ENCODE peak calls at places on chromosomes 11 and 22, in five cellular contexts. V is keratinocyte, D is HCT116, G is pancreas, N is aorta. M is an unnamed sample.

GRCh38 chr11:43984519-43985385 is 42.3 kb downstream of the C11orf96 start:
- DNase-seq in G (peak; percentile 66), V (no peak), D (no peak), N (no peak), M (no peak)

GRCh38 chr11:132402056-132402684 is 1031.8 kb downstream of the NTM start:
- DNase-seq in G (no peak), D (no peak), N (no peak), V (no peak), M (no peak)

GRCh38 chr11:8694137-8694536 is 11.5 kb downstream of the RPL27A start:
- DNase-seq in N (no peak), V (no peak), G (no peak), D (no peak), M (no peak)

GRCh38 chr11:123473941-123474668 is 44.0 kb downstream of the GRAMD1B start:
- DNase-seq in G (no peak), N (no peak), V (no peak), D (no peak), M (peak; percentile 46)

GRCh38 chr11:121780971-121781370 is 328.2 kb upstream of the SORL1-AS1 start:
- DNase-seq in N (no peak), D (no peak), G (no peak), V (no peak), M (no peak)

GRCh38 chr11:27913650-27914049 is 194.3 kb downstream of the KIF18A start:
- DNase-seq in D (no peak), G (no peak), N (no peak), V (no peak), M (no peak)

GRCh38 chr11:68002943-68003845 is 703 bp downstream of the UNC93B1 start:
- DNase-seq in N (peak; percentile 67), D (no peak), V (no peak), G (peak; percentile 61), M (no peak)

GRCh38 chr22:31160328-31160978 is 471 bp downstream of the RNF185 start:
- DNase-seq in N (no peak), V (no peak), G (no peak), D (no peak), M (no peak)

GRCh38 chr11:14148653-14149273 is 186.2 kb downstream of the SPON1 start:
- DNase-seq in N (no peak), D (peak; percentile 29), G (no peak), V (no peak), M (no peak)

GRCh38 chr11:120173771-120174170 is 35.9 kb upstream of the TRIM29 start:
- DNase-seq in G (no peak), V (no peak), D (no peak), N (no peak), M (no peak)

GRCh38 chr11:75035911-75036536 is 47.3 kb downstream of the NEU3 start:
- DNase-seq in G (no peak), D (peak; percentile 73), V (no peak), N (no peak), M (no peak)

GRCh38 chr22:37298748-37299495 is 16.6 kb downstream of the CYTH4 start:
- DNase-seq in N (no peak), V (no peak), D (no peak), G (no peak), M (no peak)

GRCh38 chr11:121575963-121576290 is 123.2 kb upstream of the SORL1-AS1 start:
- DNase-seq in G (no peak), D (no peak), V (no peak), N (no peak), M (no peak)

GRCh38 chr11:16924826-16925494 is 89.3 kb downstream of the PLEKHA7 start:
- DNase-seq in N (peak; percentile 63), V (peak; percentile 63), G (peak; percentile 84), D (peak; percentile 78), M (peak; percentile 49)

GRCh38 chr22:48498526-48499331 is 1328.9 kb downstream of the BRD1 start:
- DNase-seq in G (no peak), V (no peak), D (no peak), N (peak; percentile 18), M (no peak)

GRCh38 chr11:124717421-124717785 is 22.3 kb upstream of the NRGN start:
- DNase-seq in V (peak; percentile 32), N (no peak), G (no peak), D (no peak), M (peak; percentile 39)

GRCh38 chr11:103465555-103466140 is 356.4 kb downstream of the DYNC2H1 start:
- DNase-seq in G (no peak), N (no peak), V (no peak), D (no peak), M (no peak)

GRCh38 chr11:75346912-75347647 is 4.4 kb downstream of the ARRB1 start:
- DNase-seq in V (no peak), G (no peak), N (peak; percentile 75), D (no peak), M (no peak)

GRCh38 chr22:31259798-31260473 is 32.4 kb downstream of the PIK3IP1 start:
- DNase-seq in G (no peak), D (no peak), V (no peak), N (no peak), M (no peak)

GRCh38 chr11:113634940-113635575 is 71.0 kb downstream of the TMPRSS5 start:
- DNase-seq in D (no peak), G (no peak), V (no peak), N (no peak), M (no peak)

GRCh38 chr11:96303067-96303466 is 39.9 kb downstream of the MAML2 start:
- DNase-seq in D (no peak), N (no peak), V (no peak), G (no peak), M (no peak)

GRCh38 chr11:122367809-122368231 is 251.8 kb upstream of the BLID start:
- DNase-seq in V (no peak), G (peak; percentile 31), N (peak; percentile 54), D (no peak), M (no peak)

GRCh38 chr11:117837791-117838190 is 13.2 kb upstream of the FXYD2 start:
- DNase-seq in G (no peak), D (no peak), N (no peak), V (no peak), M (no peak)

GRCh38 chr11:65692367-65692766 is 19.7 kb upstream of the KAT5 start:
- DNase-seq in V (no peak), D (no peak), G (no peak), N (no peak), M (no peak)

GRCh38 chr11:2268911-2269600 is 1.3 kb downstream of the ASCL2 start:
- DNase-seq in G (peak; percentile 47), V (no peak), D (no peak), N (peak; percentile 81), M (peak; percentile 14)

GRCh38 chr11:116513278-116513823 is 259.4 kb downstream of the BUD13 start:
- DNase-seq in D (no peak), G (no peak), N (no peak), V (no peak), M (no peak)

GRCh38 chr11:78365381-78365792 is 52.2 kb downstream of the GAB2 start:
- DNase-seq in D (peak; percentile 22), V (peak; percentile 21), G (no peak), N (no peak), M (no peak)

GRCh38 chr22:44746061-44746789 is 6.2 kb upstream of the ARHGAP8 start:
- DNase-seq in D (no peak), V (no peak), G (no peak), N (no peak), M (no peak)

GRCh38 chr11:64855596-64856304 is 11.3 kb upstream of the CDC42BPG start:
- DNase-seq in D (no peak), V (no peak), N (no peak), G (no peak), M (no peak)

GRCh38 chr11:100863080-100863581 is 176.0 kb downstream of the ARHGAP42 start:
- DNase-seq in G (no peak), D (no peak), V (no peak), N (no peak), M (no peak)

GRCh38 chr11:130451261-130452019 is 3.0 kb downstream of the ADAMTS15 start:
- DNase-seq in G (no peak), V (no peak), N (no peak), D (no peak), M (no peak)
- H3K27ac ChIP-seq in G (no peak overlapping the region), V (no peak overlapping the region), N (peak overlapping the region; percentile 54), D (no peak overlapping the region), M (no peak overlapping the region)

GRCh38 chr11:62882811-62883496 is 2.3 kb downstream of the SLC3A2 start:
- DNase-seq in G (no peak), V (no peak), N (no peak), D (no peak), M (no peak)

GRCh38 chr11:62881579-62882427 is 1.1 kb downstream of the SLC3A2 start:
- DNase-seq in V (no peak), D (peak; percentile 90), G (peak; percentile 96), N (peak; percentile 98), M (peak; percentile 87)

GRCh38 chr11:62882428-62882742 is 1.7 kb downstream of the SLC3A2 start:
- DNase-seq in N (no peak), D (no peak), V (no peak), G (no peak), M (no peak)

GRCh38 chr11:62885137-62885536 is 4.4 kb downstream of the SLC3A2 start:
- DNase-seq in N (no peak), G (no peak), V (no peak), D (no peak), M (no peak)

GRCh38 chr11:62883677-62884076 is 3.0 kb downstream of the SLC3A2 start:
- DNase-seq in N (no peak), G (no peak), V (no peak), D (no peak), M (no peak)
- H3K27ac ChIP-seq in N (no peak overlapping the region), G (no peak overlapping the region), V (peak overlapping the region; percentile 99), D (peak overlapping the region; percentile 96), M (peak overlapping the region; percentile 99)

DNA sequence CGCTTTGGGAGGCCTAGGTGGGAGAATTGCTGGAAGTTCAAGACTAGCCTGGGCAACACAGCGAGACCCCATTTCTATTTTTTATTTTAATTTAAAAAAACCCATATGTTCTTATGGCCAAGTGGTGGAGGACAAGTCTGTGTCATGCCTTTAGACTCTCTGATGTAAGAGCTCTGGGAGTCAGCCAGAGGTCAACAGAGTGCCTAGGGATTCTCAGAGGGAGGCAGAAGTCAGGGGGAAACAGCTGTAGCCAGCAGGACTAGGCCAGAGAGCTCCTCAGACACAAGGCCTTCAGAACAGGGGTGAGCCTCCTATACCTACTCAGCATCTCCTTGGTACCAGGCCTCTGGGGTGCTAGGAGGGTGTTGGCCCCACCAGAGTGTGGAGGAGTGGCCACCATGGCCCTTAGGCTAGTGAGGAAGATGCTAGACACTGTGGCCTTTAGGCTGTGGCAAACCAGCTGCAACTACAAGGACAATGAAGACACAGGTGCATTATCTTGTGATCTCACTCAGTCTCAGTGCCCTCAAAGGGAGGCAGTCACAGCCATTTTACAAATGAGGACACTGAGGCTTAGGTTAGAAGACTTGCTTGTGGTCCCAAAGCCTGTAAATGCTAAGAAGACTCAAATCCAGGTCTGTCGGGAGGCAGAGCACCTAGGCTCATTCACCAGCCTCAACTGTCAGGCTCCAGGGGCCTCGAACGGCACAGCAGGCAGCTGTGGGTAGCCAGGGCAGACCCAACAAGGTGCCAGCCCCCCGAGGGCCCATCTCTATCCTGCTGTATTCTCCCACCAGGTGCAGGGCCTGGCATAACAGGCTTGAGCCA is 5.0 kb downstream of the ZP1 start:
- DNase-seq in G (no peak), V (no peak), N (no peak), D (no peak), M (no peak)
- H3K27ac ChIP-seq in G (no peak overlapping the region), V (no peak overlapping the region), N (no peak overlapping the region), D (no peak overlapping the region), M (no peak overlapping the region)

DNA sequence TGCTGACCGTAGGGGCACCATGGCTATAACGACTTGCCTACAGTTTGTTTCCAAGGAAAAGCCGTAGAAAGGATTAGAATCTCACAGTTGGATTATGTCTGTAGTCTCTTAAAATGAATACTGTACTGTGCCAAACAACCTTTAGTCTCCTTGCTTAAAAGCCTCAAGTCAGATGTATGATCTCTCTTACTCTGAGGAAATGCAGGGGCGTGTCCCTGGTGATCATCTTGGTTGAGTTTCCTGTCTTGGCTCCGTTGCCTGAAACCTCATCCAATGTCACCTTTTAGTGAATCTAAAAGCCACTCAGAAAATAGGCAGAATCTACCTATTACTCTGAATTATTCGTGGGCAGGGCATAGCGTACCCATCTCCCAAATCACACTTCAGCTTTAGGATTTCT is 246.1 kb downstream of the ETS1 start:
- DNase-seq in V (no peak), N (no peak), D (no peak), G (no peak), M (no peak)
- H3K27ac ChIP-seq in V (no peak overlapping the region), N (no peak overlapping the region), D (no peak overlapping the region), G (no peak overlapping the region), M (no peak overlapping the region)

M was measured in epithelial cell of prostate.